ENCODE peak calls at places on chromosomes 3 and 15, in eight cellular contexts. G is HepG2, N is Caco-2, I is AG09319, J is pancreas, C is WTC11, X is CD14-positive monocyte, K is IMR-90. W is an unnamed sample.

GRCh38 chr3:71119171-71119570 is 464.4 kb downstream of the FOXP1 start:
- DNase-seq in N (no peak), J (no peak), C (no peak), X (no peak), I (no peak), G (no peak), K (peak; percentile 44), W (no peak)

GRCh38 chr15:99143655-99144610 is 39.1 kb downstream of the SYNM start:
- DNase-seq in K (peak; percentile 31), I (peak; percentile 28), J (no peak), C (no peak), N (no peak), G (peak; percentile 35), X (no peak), W (no peak)

GRCh38 chr3:151318946-151319345 is 2.3 kb upstream of the GPR87 start:
- DNase-seq in K (no peak), N (no peak), C (no peak), G (no peak), X (no peak), J (no peak), I (no peak), W (no peak)

GRCh38 chr15:42608110-42608531 is 32.7 kb downstream of the STARD9 start:
- DNase-seq in N (no peak), K (no peak), G (no peak), J (no peak), X (no peak), I (no peak), C (no peak), W (no peak)

GRCh38 chr3:180199396-180199795 is 162.7 kb upstream of the PEX5L start:
- DNase-seq in N (no peak), C (no peak), K (no peak), I (no peak), G (no peak), J (no peak), X (no peak), W (no peak)

GRCh38 chr15:57554063-57554820 is 37.5 kb upstream of the MYZAP start:
- DNase-seq in C (no peak), I (no peak), K (no peak), G (no peak), N (no peak), X (no peak), J (no peak), W (no peak)

GRCh38 chr3:45870099-45870498 is 16.2 kb upstream of the CCR9 start:
- DNase-seq in J (no peak), C (no peak), N (no peak), G (no peak), X (no peak), K (no peak), I (no peak), W (no peak)

GRCh38 chr3:38634133-38634532 is 15.4 kb downstream of the SCN5A start:
- DNase-seq in J (no peak), N (no peak), G (peak; percentile 47), X (no peak), K (peak; percentile 62), C (no peak), I (no peak), W (no peak)

GRCh38 chr3:29949131-29949530 is 657.3 kb upstream of the TGFBR2 start:
- DNase-seq in J (no peak), C (no peak), I (no peak), X (no peak), N (no peak), K (peak; percentile 35), G (no peak), W (peak; percentile 12)

GRCh38 chr3:182686033-182686886 is 107.0 kb upstream of the ATP11B start:
- DNase-seq in G (no peak), J (no peak), K (no peak), I (no peak), N (no peak), X (no peak), C (no peak), W (no peak)

GRCh38 chr3:194632983-194633348 is 253 bp downstream of the TMEM44 start:
- DNase-seq in X (no peak), G (no peak), K (no peak), C (no peak), N (no peak), I (no peak), J (peak; percentile 31), W (no peak)

GRCh38 chr15:32901995-32902394 is 184.2 kb downstream of the GREM1 start:
- DNase-seq in J (no peak), N (no peak), K (no peak), G (no peak), I (no peak), X (no peak), C (no peak), W (no peak)

GRCh38 chr15:65077981-65078352 is 1.4 kb downstream of the KBTBD13 start:
- DNase-seq in N (no peak), G (no peak), K (no peak), C (peak; percentile 86), X (no peak), I (no peak), J (peak; percentile 37), W (no peak)
- TF ChIP-seq CTCF in N (no peak), G (peak; percentile 50), K (peak; percentile 13), C (no peak), X (no peak), I (peak; percentile 75), J (no peak), W (peak; percentile 85)

GRCh38 chr15:39236375-39236774 is 344.5 kb upstream of the THBS1 start:
- DNase-seq in I (no peak), N (no peak), K (no peak), J (no peak), C (no peak), X (no peak), G (no peak), W (no peak)
- TF ChIP-seq CTCF in I (no peak), N (no peak), K (no peak), J (no peak), C (no peak), X (no peak), G (no peak), W (no peak)

GRCh38 chr3:25635038-25635437 is 29.7 kb downstream of the TOP2B start:
- DNase-seq in C (no peak), J (no peak), X (no peak), I (no peak), K (no peak), G (no peak), N (no peak), W (no peak)

GRCh38 chr3:25633919-25634318 is 30.8 kb downstream of the TOP2B start:
- DNase-seq in G (no peak), N (no peak), K (no peak), J (no peak), X (no peak), C (no peak), I (no peak), W (no peak)

GRCh38 chr3:25631989-25632388 is 32.7 kb downstream of the TOP2B start:
- DNase-seq in J (no peak), I (no peak), C (no peak), K (no peak), X (no peak), G (no peak), N (no peak), W (no peak)
- TF ChIP-seq CTCF in J (no peak), I (no peak), C (no peak), K (no peak), X (no peak), G (no peak), N (no peak), W (no peak)

GRCh38 chr3:36591959-36592358 is 172.4 kb downstream of the DCLK3 start:
- DNase-seq in N (no peak), G (no peak), I (no peak), C (no peak), J (no peak), X (no peak), K (peak; percentile 48), W (peak; percentile 9)
- TF ChIP-seq CTCF in N (no peak), G (no peak), I (peak; percentile 27), C (no peak), J (no peak), X (no peak), K (peak; percentile 50), W (peak; percentile 12)

GRCh38 chr3:196694202-196694638 is 17.8 kb downstream of the CEP19 start:
- DNase-seq in K (peak; percentile 13), C (no peak), J (no peak), G (no peak), I (no peak), X (no peak), N (no peak), W (no peak)
- TF ChIP-seq CTCF in K (no peak), C (no peak), J (no peak), G (no peak), I (no peak), X (peak; percentile 31), N (no peak), W (no peak)